ENCODE peak calls at places on chromosomes 3 and 15, in four cellular contexts. One of them, this sample, is unnamed.

GRCh38 chr3:3675186-3675585 is 124.0 kb upstream of the LRRN1 start:
- DNase-seq in fibroblast of mammary gland: no peak
- DNase-seq in lung: no peak
- DNase-seq in AG04450: no peak
- DNase-seq in this sample: no peak

GRCh38 chr3:143170676-143171075 is 51.1 kb downstream of the CHST2 start:
- DNase-seq in AG04450: no peak
- DNase-seq in fibroblast of mammary gland: peak
- DNase-seq in lung: no peak
- DNase-seq in this sample: no peak

GRCh38 chr3:41907330-41908073 is 54.4 kb downstream of the ULK4 start:
- DNase-seq in AG04450: no peak
- DNase-seq in lung: no peak
- DNase-seq in fibroblast of mammary gland: peak
- DNase-seq in this sample: no peak

GRCh38 chr3:152842423-152842822 is 7.5 kb downstream of the P2RY1 start:
- DNase-seq in AG04450: no peak
- DNase-seq in fibroblast of mammary gland: no peak
- DNase-seq in lung: no peak
- DNase-seq in this sample: no peak

GRCh38 chr3:170815340-170815739 is 54.7 kb downstream of the RPL22L1 start:
- DNase-seq in fibroblast of mammary gland: no peak
- DNase-seq in AG04450: no peak
- DNase-seq in lung: peak
- DNase-seq in this sample: no peak

GRCh38 chr3:184873136-184873535 is 61.2 kb downstream of the VPS8 start:
- DNase-seq in fibroblast of mammary gland: no peak
- DNase-seq in AG04450: no peak
- DNase-seq in lung: no peak
- DNase-seq in this sample: no peak

GRCh38 chr3:171044828-171045793 is 18.6 kb upstream of the SLC2A2 start:
- DNase-seq in AG04450: no peak
- DNase-seq in lung: peak
- DNase-seq in fibroblast of mammary gland: peak
- DNase-seq in this sample: no peak

GRCh38 chr3:42036483-42036823 is 54.7 kb upstream of the TRAK1 start:
- DNase-seq in fibroblast of mammary gland: peak
- DNase-seq in AG04450: peak
- DNase-seq in lung: peak
- DNase-seq in this sample: no peak

GRCh38 chr3:124882749-124883148 is 4.4 kb downstream of the ITGB5 start:
- DNase-seq in fibroblast of mammary gland: no peak
- DNase-seq in AG04450: no peak
- DNase-seq in lung: no peak
- DNase-seq in this sample: no peak

GRCh38 chr3:124881976-124882697 is 5.0 kb downstream of the ITGB5 start:
- DNase-seq in AG04450: no peak
- DNase-seq in fibroblast of mammary gland: no peak
- DNase-seq in lung: no peak
- DNase-seq in this sample: no peak

GRCh38 chr3:124877617-124878016 is 9.5 kb downstream of the ITGB5 start:
- DNase-seq in fibroblast of mammary gland: no peak
- DNase-seq in AG04450: no peak
- DNase-seq in lung: no peak
- DNase-seq in this sample: no peak

GRCh38 chr3:124879395-124879723 is 7.8 kb downstream of the ITGB5 start:
- DNase-seq in lung: no peak
- DNase-seq in fibroblast of mammary gland: no peak
- DNase-seq in AG04450: no peak
- DNase-seq in this sample: no peak

GRCh38 chr3:124878561-124879394 is 8.4 kb downstream of the ITGB5 start:
- DNase-seq in AG04450: peak
- DNase-seq in fibroblast of mammary gland: peak
- DNase-seq in lung: no peak
- DNase-seq in this sample: no peak
- TF ChIP-seq CTCF in AG04450: no peak
- TF ChIP-seq CTCF in fibroblast of mammary gland: no peak
- TF ChIP-seq CTCF in lung: no peak
- TF ChIP-seq CTCF in this sample: no peak

GRCh38 chr3:13200951-13201350 is 127.7 kb upstream of the IQSEC1 start:
- DNase-seq in lung: no peak
- DNase-seq in fibroblast of mammary gland: no peak
- DNase-seq in AG04450: no peak
- DNase-seq in this sample: no peak
- TF ChIP-seq CTCF in lung: no peak
- TF ChIP-seq CTCF in fibroblast of mammary gland: no peak
- TF ChIP-seq CTCF in AG04450: peak
- TF ChIP-seq CTCF in this sample: peak

GRCh38 chr3:34676431-34676830 is 878.0 kb downstream of the PDCD6IP start:
- DNase-seq in lung: no peak
- DNase-seq in AG04450: no peak
- DNase-seq in fibroblast of mammary gland: peak
- DNase-seq in this sample: no peak
- TF ChIP-seq CTCF in lung: no peak
- TF ChIP-seq CTCF in AG04450: no peak
- TF ChIP-seq CTCF in fibroblast of mammary gland: no peak
- TF ChIP-seq CTCF in this sample: no peak

GRCh38 chr15:33226559-33227181 is 32.2 kb upstream of the FMN1 start:
- DNase-seq in AG04450: no peak
- DNase-seq in fibroblast of mammary gland: peak
- DNase-seq in lung: peak
- DNase-seq in this sample: no peak
- TF ChIP-seq CTCF in AG04450: peak
- TF ChIP-seq CTCF in fibroblast of mammary gland: peak
- TF ChIP-seq CTCF in lung: no peak
- TF ChIP-seq CTCF in this sample: peak

GRCh38 chr15:91168457-91168856 is 68.4 kb downstream of the SV2B start:
- DNase-seq in lung: no peak
- DNase-seq in AG04450: no peak
- DNase-seq in fibroblast of mammary gland: no peak
- DNase-seq in this sample: no peak
- TF ChIP-seq CTCF in lung: no peak
- TF ChIP-seq CTCF in AG04450: no peak
- TF ChIP-seq CTCF in fibroblast of mammary gland: no peak
- TF ChIP-seq CTCF in this sample: no peak

GRCh38 chr3:60149501-60149900 is 1099.7 kb upstream of the CFAP20DC start:
- DNase-seq in AG04450: no peak
- DNase-seq in lung: no peak
- DNase-seq in fibroblast of mammary gland: no peak
- DNase-seq in this sample: no peak
- TF ChIP-seq CTCF in AG04450: no peak
- TF ChIP-seq CTCF in lung: no peak
- TF ChIP-seq CTCF in fibroblast of mammary gland: no peak
- TF ChIP-seq CTCF in this sample: no peak

DNA sequence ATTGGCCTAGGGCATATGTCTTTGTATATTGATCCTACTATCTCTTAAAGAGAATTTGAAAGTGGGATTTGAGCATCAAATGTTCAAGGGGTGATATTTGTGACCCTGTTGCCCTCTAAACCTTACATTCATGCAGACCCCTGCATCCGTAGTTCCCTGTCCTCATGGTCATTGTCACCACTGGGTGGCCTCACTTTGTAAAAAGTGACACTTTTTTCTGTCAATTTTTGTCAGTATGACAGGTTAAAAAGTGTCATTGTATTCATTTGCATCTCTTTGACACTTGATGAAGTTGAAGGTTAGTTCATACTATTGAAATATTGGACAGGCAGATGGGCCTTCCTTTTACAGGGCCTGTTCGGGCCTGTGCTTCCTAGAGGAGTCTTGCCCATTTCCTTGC is 12.3 kb upstream of the KLF15 start:
- DNase-seq in AG04450: no peak
- DNase-seq in fibroblast of mammary gland: no peak
- DNase-seq in lung: no peak
- DNase-seq in this sample: no peak
- TF ChIP-seq CTCF in AG04450: no peak
- TF ChIP-seq CTCF in fibroblast of mammary gland: no peak
- TF ChIP-seq CTCF in lung: no peak
- TF ChIP-seq CTCF in this sample: no peak

This sample was measured in chondrocyte.